ENCODE peak calls at places on chromosomes 3 and 15, in eight cellular contexts. One of them, this sample, is unnamed.

GRCh38 chr3:50210510-50211367 is 5.7 kb downstream of the SLC38A3 start:
- DNase-seq in endothelial cell: no peak
- DNase-seq in MM.1S: no peak
- DNase-seq in A549: no peak
- DNase-seq in RWPE2: no peak
- DNase-seq in psoas muscle: no peak
- DNase-seq in lung: no peak
- DNase-seq in fibroblast of mammary gland: no peak
- DNase-seq in this sample: no peak

GRCh38 chr3:5510300-5510699 is 322.8 kb downstream of the EDEM1 start:
- DNase-seq in endothelial cell: no peak
- DNase-seq in MM.1S: no peak
- DNase-seq in A549: no peak
- DNase-seq in RWPE2: no peak
- DNase-seq in psoas muscle: no peak
- DNase-seq in lung: no peak
- DNase-seq in fibroblast of mammary gland: no peak
- DNase-seq in this sample: no peak

GRCh38 chr15:81311834-81312459 is 12.0 kb downstream of the STARD5 start:
- DNase-seq in endothelial cell: no peak
- DNase-seq in MM.1S: no peak
- DNase-seq in A549: no peak
- DNase-seq in RWPE2: no peak
- DNase-seq in psoas muscle: no peak
- DNase-seq in lung: no peak
- DNase-seq in fibroblast of mammary gland: peak
- DNase-seq in this sample: peak

GRCh38 chr15:89068325-89068784 is 19.9 kb upstream of the ABHD2 start:
- DNase-seq in endothelial cell: no peak
- DNase-seq in MM.1S: no peak
- DNase-seq in A549: peak
- DNase-seq in RWPE2: peak
- DNase-seq in psoas muscle: peak
- DNase-seq in lung: no peak
- DNase-seq in fibroblast of mammary gland: peak
- DNase-seq in this sample: peak

GRCh38 chr3:117035785-117036184 is 326.2 kb downstream of the TUSC7 start:
- DNase-seq in endothelial cell: no peak
- DNase-seq in MM.1S: no peak
- DNase-seq in A549: no peak
- DNase-seq in RWPE2: no peak
- DNase-seq in psoas muscle: peak
- DNase-seq in lung: no peak
- DNase-seq in fibroblast of mammary gland: peak
- DNase-seq in this sample: no peak

GRCh38 chr3:111852540-111852939 is 6.5 kb upstream of the PHLDB2 start:
- DNase-seq in endothelial cell: peak
- DNase-seq in MM.1S: no peak
- DNase-seq in A549: no peak
- DNase-seq in RWPE2: no peak
- DNase-seq in psoas muscle: no peak
- DNase-seq in lung: no peak
- DNase-seq in fibroblast of mammary gland: no peak
- DNase-seq in this sample: no peak

GRCh38 chr15:80514071-80514780 is 110.0 kb downstream of the ARNT2 start:
- DNase-seq in endothelial cell: no peak
- DNase-seq in MM.1S: no peak
- DNase-seq in A549: no peak
- DNase-seq in RWPE2: no peak
- DNase-seq in psoas muscle: no peak
- DNase-seq in lung: no peak
- DNase-seq in fibroblast of mammary gland: peak
- DNase-seq in this sample: no peak

GRCh38 chr3:42045719-42046243 is 45.4 kb upstream of the TRAK1 start:
- DNase-seq in endothelial cell: no peak
- DNase-seq in MM.1S: no peak
- DNase-seq in A549: no peak
- DNase-seq in RWPE2: no peak
- DNase-seq in psoas muscle: no peak
- DNase-seq in lung: no peak
- DNase-seq in fibroblast of mammary gland: no peak
- DNase-seq in this sample: no peak

GRCh38 chr15:30953731-30954378 is 37.6 kb downstream of the MTMR10 start:
- DNase-seq in endothelial cell: no peak
- DNase-seq in MM.1S: no peak
- DNase-seq in A549: peak
- DNase-seq in RWPE2: peak
- DNase-seq in psoas muscle: peak
- DNase-seq in lung: peak
- DNase-seq in fibroblast of mammary gland: peak
- DNase-seq in this sample: no peak

GRCh38 chr3:4163006-4163405 is 140.2 kb upstream of the SETMAR start:
- DNase-seq in endothelial cell: no peak
- DNase-seq in MM.1S: no peak
- DNase-seq in A549: no peak
- DNase-seq in RWPE2: no peak
- DNase-seq in psoas muscle: no peak
- DNase-seq in lung: no peak
- DNase-seq in fibroblast of mammary gland: no peak
- DNase-seq in this sample: no peak

GRCh38 chr15:22796079-22796478 is 9.6 kb downstream of the NIPA1 start:
- DNase-seq in endothelial cell: no peak
- DNase-seq in MM.1S: peak
- DNase-seq in A549: no peak
- DNase-seq in RWPE2: no peak
- DNase-seq in psoas muscle: no peak
- DNase-seq in lung: no peak
- DNase-seq in fibroblast of mammary gland: no peak
- DNase-seq in this sample: no peak

GRCh38 chr15:83919319-83919830 is 265.5 kb downstream of the ADAMTSL3 start:
- DNase-seq in endothelial cell: no peak
- DNase-seq in MM.1S: no peak
- DNase-seq in A549: no peak
- DNase-seq in RWPE2: no peak
- DNase-seq in psoas muscle: no peak
- DNase-seq in lung: no peak
- DNase-seq in fibroblast of mammary gland: peak
- DNase-seq in this sample: peak

GRCh38 chr3:64666171-64666581 is 21.6 kb downstream of the ADAMTS9 start:
- DNase-seq in endothelial cell: no peak
- DNase-seq in MM.1S: no peak
- DNase-seq in A549: peak
- DNase-seq in RWPE2: no peak
- DNase-seq in psoas muscle: no peak
- DNase-seq in lung: no peak
- DNase-seq in fibroblast of mammary gland: no peak
- DNase-seq in this sample: no peak

GRCh38 chr15:90001062-90001682 is at the start of gene ZNF710:
- DNase-seq in endothelial cell: peak
- DNase-seq in MM.1S: peak
- DNase-seq in A549: peak
- DNase-seq in RWPE2: peak
- DNase-seq in psoas muscle: peak
- DNase-seq in lung: no peak
- DNase-seq in fibroblast of mammary gland: peak
- DNase-seq in this sample: peak

GRCh38 chr3:57755368-57756021 is 614 bp upstream of the SLMAP start:
- DNase-seq in endothelial cell: no peak
- DNase-seq in MM.1S: peak
- DNase-seq in A549: peak
- DNase-seq in RWPE2: no peak
- DNase-seq in psoas muscle: no peak
- DNase-seq in lung: no peak
- DNase-seq in fibroblast of mammary gland: peak
- DNase-seq in this sample: peak

GRCh38 chr3:150179330-150179729 is 208.6 kb upstream of the PFN2 start:
- DNase-seq in endothelial cell: no peak
- DNase-seq in MM.1S: no peak
- DNase-seq in A549: no peak
- DNase-seq in RWPE2: no peak
- DNase-seq in psoas muscle: no peak
- DNase-seq in lung: no peak
- DNase-seq in fibroblast of mammary gland: no peak
- DNase-seq in this sample: no peak

GRCh38 chr3:150180349-150180748 is 209.7 kb upstream of the PFN2 start:
- DNase-seq in endothelial cell: no peak
- DNase-seq in MM.1S: no peak
- DNase-seq in A549: peak
- DNase-seq in RWPE2: no peak
- DNase-seq in psoas muscle: no peak
- DNase-seq in lung: no peak
- DNase-seq in fibroblast of mammary gland: peak
- DNase-seq in this sample: no peak

GRCh38 chr3:150183619-150184425 is 213.1 kb upstream of the PFN2 start:
- DNase-seq in endothelial cell: peak
- DNase-seq in MM.1S: peak
- DNase-seq in A549: peak
- DNase-seq in RWPE2: peak
- DNase-seq in psoas muscle: peak
- DNase-seq in lung: peak
- DNase-seq in fibroblast of mammary gland: peak
- DNase-seq in this sample: peak

DNA sequence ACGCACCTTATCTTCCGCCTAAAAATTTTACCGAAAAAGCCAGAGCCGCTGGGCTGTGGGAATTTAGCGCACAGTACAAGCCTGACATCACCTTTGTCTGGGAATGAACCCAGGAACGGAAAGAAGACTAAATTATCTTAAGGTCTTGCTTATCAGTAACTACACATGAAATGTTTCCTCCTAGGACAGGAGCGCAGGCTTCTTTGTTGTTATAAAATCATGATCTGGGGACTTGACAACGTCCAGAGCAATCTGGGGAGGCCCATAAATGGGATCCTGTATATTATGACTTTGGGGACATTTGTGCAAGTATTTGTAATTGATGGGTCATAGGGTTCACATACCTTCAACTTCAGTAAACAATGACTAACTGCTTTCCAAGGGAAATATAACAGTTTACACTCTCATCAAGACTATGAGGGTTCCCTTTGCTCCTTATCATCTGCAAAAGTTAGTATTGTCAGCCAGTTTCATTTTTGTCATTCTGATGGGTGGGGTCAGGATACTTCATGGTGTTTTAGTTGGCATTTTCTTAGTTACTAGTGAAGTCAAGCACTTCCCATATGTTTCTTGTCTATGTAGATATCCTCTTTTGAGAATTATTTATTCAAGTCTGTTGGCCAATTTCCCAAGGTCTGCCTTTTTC is 213.9 kb upstream of the PFN2 start:
- DNase-seq in endothelial cell: no peak
- DNase-seq in MM.1S: no peak
- DNase-seq in A549: peak
- DNase-seq in RWPE2: no peak
- DNase-seq in psoas muscle: no peak
- DNase-seq in lung: no peak
- DNase-seq in fibroblast of mammary gland: no peak
- DNase-seq in this sample: no peak
- TF ChIP-seq CTCF in endothelial cell: no peak
- TF ChIP-seq CTCF in MM.1S: no peak
- TF ChIP-seq CTCF in A549: no peak
- TF ChIP-seq CTCF in RWPE2: peak
- TF ChIP-seq CTCF in psoas muscle: no peak
- TF ChIP-seq CTCF in lung: no peak
- TF ChIP-seq CTCF in fibroblast of mammary gland: no peak
- TF ChIP-seq CTCF in this sample: no peak

GRCh38 chr15:74955796-74956647 is 550 bp downstream of the RPP25 start:
- DNase-seq in endothelial cell: peak
- DNase-seq in MM.1S: peak
- DNase-seq in A549: peak
- DNase-seq in RWPE2: peak
- DNase-seq in psoas muscle: peak
- DNase-seq in lung: peak
- DNase-seq in fibroblast of mammary gland: peak
- DNase-seq in this sample: peak
- TF ChIP-seq CTCF in endothelial cell: peak
- TF ChIP-seq CTCF in MM.1S: peak
- TF ChIP-seq CTCF in A549: peak
- TF ChIP-seq CTCF in RWPE2: peak
- TF ChIP-seq CTCF in psoas muscle: peak
- TF ChIP-seq CTCF in lung: peak
- TF ChIP-seq CTCF in fibroblast of mammary gland: no peak
- TF ChIP-seq CTCF in this sample: peak

DNA sequence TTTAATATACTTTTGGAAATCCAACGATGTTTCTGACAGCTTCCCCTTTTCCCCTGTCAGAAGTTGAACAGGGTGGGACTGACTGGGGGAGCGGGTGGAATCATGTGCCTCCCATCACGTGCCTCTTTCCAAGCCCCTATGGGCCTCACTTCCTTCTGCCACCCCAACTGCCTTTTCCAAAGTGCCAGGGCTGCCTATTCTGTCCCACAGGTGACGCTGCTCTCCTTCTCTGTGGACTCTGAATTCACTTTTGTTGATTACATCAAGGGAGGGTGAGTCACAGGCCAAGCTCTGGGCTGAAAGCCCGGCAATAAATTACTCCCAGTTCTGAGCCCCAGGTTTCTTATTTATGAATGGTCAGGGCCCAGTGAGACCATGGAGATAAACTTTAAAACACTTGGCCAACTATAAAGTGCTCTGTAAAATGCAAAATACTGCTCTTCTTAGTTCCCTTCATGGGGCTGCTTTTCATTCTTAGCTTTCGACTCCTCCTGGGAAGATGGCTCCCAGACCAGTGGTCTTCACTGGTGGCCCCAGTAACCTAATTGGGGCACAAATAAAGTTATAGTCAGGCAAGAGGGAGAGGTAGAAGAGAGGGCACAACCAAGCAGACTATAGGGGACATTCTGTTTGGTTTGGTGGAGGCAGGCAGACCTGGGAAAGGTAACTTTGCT is 12.3 kb downstream of the CPNE9 start:
- DNase-seq in endothelial cell: no peak
- DNase-seq in MM.1S: no peak
- DNase-seq in A549: peak
- DNase-seq in RWPE2: peak
- DNase-seq in psoas muscle: peak
- DNase-seq in lung: peak
- DNase-seq in fibroblast of mammary gland: peak
- DNase-seq in this sample: no peak
- TF ChIP-seq CTCF in endothelial cell: no peak
- TF ChIP-seq CTCF in MM.1S: no peak
- TF ChIP-seq CTCF in A549: peak
- TF ChIP-seq CTCF in RWPE2: peak
- TF ChIP-seq CTCF in psoas muscle: peak
- TF ChIP-seq CTCF in lung: peak
- TF ChIP-seq CTCF in fibroblast of mammary gland: peak
- TF ChIP-seq CTCF in this sample: no peak

GRCh38 chr3:24096271-24096670 is 151.2 kb downstream of the NR1D2 start:
- DNase-seq in endothelial cell: no peak
- DNase-seq in MM.1S: no peak
- DNase-seq in A549: no peak
- DNase-seq in RWPE2: no peak
- DNase-seq in psoas muscle: no peak
- DNase-seq in lung: no peak
- DNase-seq in fibroblast of mammary gland: no peak
- DNase-seq in this sample: no peak

GRCh38 chr3:24101676-24102168 is 156.6 kb downstream of the NR1D2 start:
- DNase-seq in endothelial cell: no peak
- DNase-seq in MM.1S: no peak
- DNase-seq in A549: no peak
- DNase-seq in RWPE2: no peak
- DNase-seq in psoas muscle: no peak
- DNase-seq in lung: no peak
- DNase-seq in fibroblast of mammary gland: peak
- DNase-seq in this sample: no peak

GRCh38 chr3:24100694-24101402 is 155.8 kb downstream of the NR1D2 start:
- DNase-seq in endothelial cell: no peak
- DNase-seq in MM.1S: no peak
- DNase-seq in A549: peak
- DNase-seq in RWPE2: no peak
- DNase-seq in psoas muscle: no peak
- DNase-seq in lung: no peak
- DNase-seq in fibroblast of mammary gland: peak
- DNase-seq in this sample: no peak

GRCh38 chr3:24096695-24097290 is 151.7 kb downstream of the NR1D2 start:
- DNase-seq in endothelial cell: no peak
- DNase-seq in MM.1S: no peak
- DNase-seq in A549: no peak
- DNase-seq in RWPE2: no peak
- DNase-seq in psoas muscle: no peak
- DNase-seq in lung: no peak
- DNase-seq in fibroblast of mammary gland: peak
- DNase-seq in this sample: no peak
- TF ChIP-seq CTCF in endothelial cell: no peak
- TF ChIP-seq CTCF in MM.1S: no peak
- TF ChIP-seq CTCF in A549: no peak
- TF ChIP-seq CTCF in RWPE2: no peak
- TF ChIP-seq CTCF in psoas muscle: no peak
- TF ChIP-seq CTCF in lung: no peak
- TF ChIP-seq CTCF in fibroblast of mammary gland: no peak
- TF ChIP-seq CTCF in this sample: no peak